ENCODE peak calls at places on chromosomes 6 and 20, in four cellular contexts. S is HepG2, B is HCT116, K is endothelial cell of umbilical vein. Q is an unnamed sample.
A peak's percentile ranks its signal among the peaks of the same experiment; 100 is the strongest.

GRCh38 chr6:160198577-160199211 is 59.9 kb downstream of the SLC22A2 start:
- DNase-seq in S (peak; percentile 14), B (no peak), K (no peak), Q (no peak)

GRCh38 chr6:24357336-24358218 is at the start of gene DCDC2:
- DNase-seq in S (peak; percentile 87), K (no peak), B (no peak), Q (peak; percentile 81)

GRCh38 chr6:90044833-90045337 is 150.6 kb downstream of the GJA10 start:
- DNase-seq in B (no peak), K (peak; percentile 76), S (no peak), Q (no peak)

GRCh38 chr20:37926612-37927011 is 23.7 kb downstream of the VSTM2L start:
- DNase-seq in S (no peak), B (no peak), K (no peak), Q (no peak)

GRCh38 chr6:131893198-131893597 is 58.0 kb downstream of the CCN2 start:
- DNase-seq in K (no peak), S (no peak), B (no peak), Q (no peak)

GRCh38 chr20:36519944-36520343 is 21.4 kb upstream of the MYL9 start:
- DNase-seq in K (no peak), S (no peak), B (no peak), Q (no peak)

GRCh38 chr6:145028144-145028818 is 707.0 kb downstream of the EPM2A start:
- DNase-seq in B (peak; percentile 71), K (peak; percentile 59), S (peak; percentile 11), Q (no peak)

GRCh38 chr6:44514085-44514484 is 126.6 kb downstream of the CDC5L start:
- DNase-seq in S (no peak), K (no peak), B (no peak), Q (no peak)

GRCh38 chr6:106702451-106703110 is 73.2 kb downstream of the QRSL1 start:
- DNase-seq in S (peak; percentile 83), K (no peak), B (no peak), Q (no peak)

GRCh38 chr6:64330694-64331309 is 695.2 kb downstream of the PHF3 start:
- DNase-seq in K (peak; percentile 36), B (no peak), S (peak; percentile 55), Q (no peak)

GRCh38 chr20:53579581-53580375 is 13.9 kb downstream of the ZNF217 start:
- DNase-seq in B (no peak), S (peak; percentile 99), K (peak; percentile 59), Q (no peak)

GRCh38 chr20:33561981-33562601 is 72.2 kb downstream of the CBFA2T2 start:
- DNase-seq in S (peak; percentile 93), B (peak; percentile 28), K (peak; percentile 93), Q (peak; percentile 83)

GRCh38 chr6:77324851-77325250 is 138.4 kb downstream of the HTR1B start:
- DNase-seq in S (no peak), K (no peak), B (no peak), Q (no peak)

GRCh38 chr6:96015321-96015790 is 418 bp upstream of the FUT9 start:
- DNase-seq in K (no peak), B (no peak), S (no peak), Q (no peak)

GRCh38 chr6:137813308-137813707 is 53.8 kb upstream of the TNFAIP3 start:
- DNase-seq in B (no peak), S (no peak), K (no peak), Q (no peak)

GRCh38 chr6:134714679-134715078 is 235.2 kb downstream of the ALDH8A1 start:
- DNase-seq in S (no peak), K (peak; percentile 26), B (no peak), Q (no peak)
- TF ChIP-seq POLR2AphosphoS5 in S (no peak), K (no peak), B (no peak), Q (no peak)

GRCh38 chr6:108686896-108687295 is 126.2 kb downstream of the FOXO3 start:
- DNase-seq in B (no peak), K (no peak), S (no peak), Q (no peak)
- H3K4me1 ChIP-seq in B (peaks cover 44% of the 10 kb centered on the region), K (peaks cover 3% of the 10 kb centered on the region), S (no peaks in the 10 kb centered on the region), Q (peaks cover 34% of the 10 kb centered on the region)

GRCh38 chr20:63627700-63628245 is 872 bp upstream of the GMEB2 start:
- DNase-seq in K (no peak), B (no peak), S (no peak), Q (no peak)

GRCh38 chr20:63625771-63626423 is 1.0 kb downstream of the GMEB2 start:
- DNase-seq in S (peak; percentile 57), B (no peak), K (no peak), Q (no peak)

GRCh38 chr20:63626424-63627128 is at the start of gene GMEB2:
- DNase-seq in S (peak; percentile 69), K (no peak), B (peak; percentile 21), Q (no peak)

GRCh38 chr20:63627129-63627699 is 313 bp upstream of the GMEB2 start:
- DNase-seq in S (peak; percentile 93), K (peak; percentile 93), B (peak; percentile 87), Q (peak; percentile 97)

DNA sequence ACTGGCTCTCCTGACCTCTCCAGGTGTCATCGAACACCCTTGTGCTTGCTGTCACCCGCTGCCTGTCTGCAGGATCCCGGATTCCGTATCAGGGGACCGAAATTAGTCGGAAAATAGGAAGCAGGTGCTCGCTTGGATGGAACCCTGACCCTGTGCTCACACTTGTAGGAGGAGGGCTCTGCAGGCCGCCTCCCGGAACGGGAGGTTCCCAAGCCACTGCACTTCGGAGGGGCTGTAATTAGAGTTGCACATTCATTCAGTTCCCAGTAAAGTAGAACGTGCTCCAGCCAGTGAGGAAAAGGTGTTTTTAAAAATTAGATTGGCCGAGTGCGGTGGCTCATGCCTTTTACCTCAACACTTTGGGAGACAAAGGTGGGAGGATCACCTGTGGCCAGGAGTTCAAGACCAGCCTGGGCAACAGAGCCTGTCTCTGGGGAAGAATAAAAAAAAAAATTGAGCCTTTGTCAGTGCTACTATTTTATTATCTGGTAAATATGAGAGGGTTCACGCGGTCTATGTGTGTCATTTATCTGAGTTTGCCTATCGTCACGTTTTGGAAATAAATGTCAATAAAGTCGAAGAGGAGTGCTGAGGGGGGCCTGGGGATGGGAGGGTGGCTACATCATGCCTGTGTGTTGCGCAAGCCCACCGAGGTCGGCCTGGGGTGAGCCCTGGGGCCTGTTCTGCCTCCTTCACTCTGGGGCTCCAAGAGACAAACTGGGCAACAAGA is 1.5 kb upstream of the GMEB2 start:
- DNase-seq in B (peak; percentile 75), S (peak; percentile 88), K (peak; percentile 83), Q (no peak)
- TF ChIP-seq POLR2A in B (peak; percentile 70), S (peak; percentile 65), K (no peak), Q (no peak)

GRCh38 chr6:3269412-3269975 is 10.7 kb downstream of the PSMG4 start:
- DNase-seq in S (no peak), B (no peak), K (no peak), Q (no peak)
- TF ChIP-seq POLR2AphosphoS5 in S (no peak), B (no peak), K (no peak), Q (no peak)

GRCh38 chr6:2852921-2853322 is 11.3 kb upstream of the SERPINB1 start:
- DNase-seq in S (no peak), B (no peak), K (no peak), Q (no peak)

GRCh38 chr6:2853766-2854393 is 12.2 kb upstream of the SERPINB1 start:
- DNase-seq in K (peak; percentile 85), B (peak; percentile 87), S (peak; percentile 75), Q (peak; percentile 83)

GRCh38 chr6:2855061-2855519 is 13.4 kb upstream of the SERPINB1 start:
- DNase-seq in B (no peak), K (peak; percentile 90), S (no peak), Q (no peak)

GRCh38 chr6:2852514-2852855 is 10.8 kb upstream of the SERPINB1 start:
- DNase-seq in S (no peak), B (no peak), K (no peak), Q (no peak)

GRCh38 chr6:2854394-2854982 is 12.8 kb upstream of the SERPINB1 start:
- DNase-seq in S (no peak), B (no peak), K (peak; percentile 94), Q (no peak)
- H3K4me1 ChIP-seq in S (peaks cover 93% of the 10 kb centered on the region), B (peaks cover 48% of the 10 kb centered on the region), K (peaks cover 71% of the 10 kb centered on the region), Q (peaks cover 28% of the 10 kb centered on the region)

DNA sequence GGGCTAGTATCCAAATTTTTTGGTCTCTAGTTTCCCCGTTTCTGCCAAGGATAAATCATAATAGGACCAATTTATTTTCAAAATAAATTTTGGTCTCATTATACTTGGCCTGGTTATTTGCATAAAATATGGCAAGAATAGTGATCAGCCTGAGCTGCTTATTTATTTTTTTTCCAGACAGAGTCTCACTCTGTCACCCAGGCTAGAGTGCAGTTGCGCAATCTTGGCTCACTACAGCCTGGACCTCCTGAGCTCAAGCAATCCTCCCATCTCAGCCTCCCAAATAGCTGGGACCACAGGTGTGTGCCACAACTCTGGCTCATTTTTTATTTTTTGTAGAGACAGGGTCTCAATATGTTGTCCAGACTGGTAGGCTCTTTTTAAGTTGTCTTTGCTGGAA is 329.5 kb downstream of the PACRG start:
- DNase-seq in B (no peak), K (no peak), S (no peak), Q (no peak)
- TF ChIP-seq POLR2A in B (no peak), K (no peak), S (no peak), Q (no peak)

GRCh38 chr20:46312945-46313861 is 4.9 kb upstream of the CDH22 start:
- DNase-seq in K (no peak), B (no peak), S (no peak), Q (no peak)

GRCh38 chr20:46316984-46317684 is 8.8 kb upstream of the CDH22 start:
- DNase-seq in K (no peak), B (no peak), S (no peak), Q (no peak)

GRCh38 chr20:46312075-46312944 is 4.0 kb upstream of the CDH22 start:
- DNase-seq in B (no peak), S (peak; percentile 24), K (no peak), Q (no peak)

GRCh38 chr20:46315311-46315710 is 7.0 kb upstream of the CDH22 start:
- DNase-seq in K (no peak), B (no peak), S (no peak), Q (no peak)

DNA sequence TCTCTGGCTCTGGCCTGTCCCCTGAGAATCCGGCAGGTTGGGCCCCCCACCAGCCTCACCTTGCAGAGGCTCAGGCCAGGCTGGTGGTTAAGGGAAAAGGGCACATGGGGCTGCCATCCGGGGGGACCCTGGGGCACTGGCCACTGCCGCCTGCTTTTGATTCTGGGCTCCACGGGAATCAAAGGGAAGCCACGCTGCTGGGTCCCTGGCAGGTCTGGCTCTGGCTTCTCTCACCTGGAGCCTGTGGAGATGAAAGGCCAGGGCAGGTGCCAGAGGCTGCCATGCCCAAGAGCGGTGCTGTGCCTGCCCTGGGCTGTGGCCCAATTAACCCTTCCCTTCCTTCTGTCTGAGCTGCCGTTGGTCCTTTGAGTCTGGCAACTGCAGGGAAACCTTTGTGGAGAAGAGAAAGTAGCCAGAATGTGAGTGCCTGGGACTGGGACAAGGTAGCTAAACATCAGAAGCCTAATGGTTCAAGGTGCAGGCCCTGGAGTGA is 9.4 kb upstream of the CDH22 start:
- DNase-seq in S (no peak), K (no peak), B (no peak), Q (no peak)
- TF ChIP-seq POLR2AphosphoS5 in S (no peak), K (no peak), B (no peak), Q (no peak)

DNA sequence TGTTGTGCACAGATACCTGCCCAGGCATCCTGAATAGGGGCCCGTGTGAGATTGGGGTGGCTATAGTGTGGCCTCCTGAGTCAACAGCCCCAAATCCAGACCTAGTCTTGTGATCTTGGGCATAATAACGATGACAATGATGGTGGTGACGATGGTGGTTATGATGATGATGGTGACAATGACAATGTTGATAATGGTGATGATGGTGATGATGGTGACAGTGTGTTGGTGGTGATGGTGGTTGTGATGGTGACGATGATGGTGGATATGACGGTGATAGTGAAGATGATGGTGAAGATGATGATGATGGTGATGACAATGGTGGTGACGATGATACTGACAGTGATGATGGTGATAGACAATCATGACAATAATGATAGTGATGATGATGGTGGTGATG is 5.1 kb upstream of the RPS21 start:
- DNase-seq in B (no peak), S (no peak), K (no peak), Q (no peak)
- H3K4me1 ChIP-seq in B (peaks cover 23% of the 10 kb centered on the region), S (peaks cover 33% of the 10 kb centered on the region), K (peaks cover 15% of the 10 kb centered on the region), Q (peaks cover 65% of the 10 kb centered on the region)

Q was measured in suprapubic skin.